ENCODE peak calls at places on chromosomes 13 and 19, in eight cellular contexts. Y, T, U, E, P, G, X and R are unnamed samples.

GRCh38 chr19:11420894-11421606 is 1.9 kb upstream of the RGL3 start:
- DNase-seq in P (no peak), E (no peak), T (no peak), U (no peak), G (no peak), Y (no peak), X (no peak), R (peak; percentile 34)

GRCh38 chr13:26973281-26973680 is 198.3 kb downstream of the USP12 start:
- DNase-seq in U (no peak), G (no peak), Y (no peak), T (no peak), P (no peak), E (no peak), X (no peak), R (no peak)

GRCh38 chr13:94707400-94708021 is 4.8 kb downstream of the SOX21 start:
- DNase-seq in P (no peak), U (peak; percentile 18), G (no peak), Y (peak; percentile 68), X (no peak), E (no peak), T (no peak), R (no peak)

GRCh38 chr13:35923347-35923746 is 207.8 kb downstream of the DCLK1 start:
- DNase-seq in Y (no peak), X (no peak), U (peak; percentile 19), E (no peak), P (no peak), T (no peak), G (no peak), R (no peak)

GRCh38 chr19:8626823-8627222 is 3.6 kb upstream of the NFILZ start:
- DNase-seq in G (no peak), Y (no peak), P (no peak), E (no peak), U (no peak), X (no peak), T (no peak), R (no peak)

GRCh38 chr13:20401586-20401957 is 124.1 kb downstream of the CRYL1 start:
- DNase-seq in X (no peak), T (peak; percentile 39), U (no peak), P (peak; percentile 10), E (no peak), Y (no peak), G (no peak), R (no peak)

GRCh38 chr19:27906081-27906480 is 1306.9 kb downstream of the UQCRFS1 start:
- DNase-seq in E (no peak), P (no peak), G (no peak), X (no peak), Y (no peak), T (no peak), U (no peak), R (no peak)

GRCh38 chr13:75705395-75705794 is 69.3 kb downstream of the LMO7 start:
- DNase-seq in E (no peak), T (no peak), U (peak; percentile 91), G (no peak), Y (no peak), P (no peak), X (no peak), R (no peak)

GRCh38 chr13:18946738-18947137 is 234.9 kb downstream of the TUBA3C start:
- DNase-seq in T (no peak), U (no peak), Y (no peak), E (no peak), X (no peak), P (no peak), G (no peak), R (no peak)

GRCh38 chr19:10193666-10194499 is 870 bp downstream of the DNMT1 start:
- DNase-seq in U (peak; percentile 6), G (no peak), P (no peak), Y (no peak), T (no peak), X (no peak), E (peak; percentile 9), R (no peak)

GRCh38 chr19:14023404-14024235 is 4.3 kb upstream of the RLN3 start:
- DNase-seq in G (no peak), U (peak; percentile 71), P (peak; percentile 58), X (no peak), E (no peak), Y (peak; percentile 81), T (no peak), R (no peak)

GRCh38 chr19:2064788-2065524 is 13.9 kb upstream of the MKNK2 start:
- DNase-seq in G (no peak), X (no peak), U (no peak), P (no peak), T (peak; percentile 88), Y (no peak), E (no peak), R (peak; percentile 88)

GRCh38 chr19:56994251-56995017 is 125.4 kb upstream of the USP29 start:
- DNase-seq in P (no peak), T (no peak), X (no peak), G (peak; percentile 79), U (no peak), E (no peak), Y (no peak), R (no peak)

GRCh38 chr19:45817725-45818301 is 2.7 kb upstream of the RSPH6A start:
- DNase-seq in U (no peak), P (no peak), X (no peak), Y (peak; percentile 58), E (no peak), T (no peak), G (no peak), R (no peak)

GRCh38 chr13:76836311-76836710 is 49.9 kb downstream of the KCTD12 start:
- DNase-seq in X (no peak), T (no peak), E (no peak), G (no peak), P (no peak), Y (no peak), U (no peak), R (no peak)

GRCh38 chr19:36257512-36257876 is 42.6 kb downstream of the ZNF146 start:
- DNase-seq in E (no peak), T (no peak), U (no peak), X (no peak), Y (peak; percentile 85), G (no peak), P (no peak), R (no peak)

DNA sequence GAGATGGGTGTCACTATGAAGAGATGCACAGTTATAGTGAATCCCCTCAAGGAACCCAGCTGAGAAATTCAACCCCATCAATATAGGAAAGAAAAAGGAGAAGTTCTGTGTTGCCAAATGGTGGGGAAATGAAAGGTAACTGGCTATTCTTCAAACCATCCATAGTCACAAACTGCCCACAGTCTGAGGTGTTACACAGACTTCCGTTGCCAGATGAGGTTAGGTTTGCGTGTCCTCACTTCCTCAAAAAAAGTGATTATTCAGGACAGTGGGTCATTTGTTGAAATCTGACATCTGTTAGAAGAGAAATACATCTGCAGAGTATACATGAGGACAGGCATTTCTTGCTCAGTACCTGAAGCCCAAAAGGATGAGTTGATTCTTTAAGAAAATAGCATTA is 9.0 kb downstream of the SIGLEC5 start:
- DNase-seq in T (no peak), X (no peak), P (no peak), U (no peak), G (no peak), Y (no peak), E (no peak), R (no peak)
- TF ChIP-seq EP300 in T (no peak), X (no peak), P (no peak), U (no peak), G (no peak), Y (no peak), E (no peak), R (no peak)

GRCh38 chr13:44007451-44007850 is 127.7 kb downstream of the LACC1 start:
- DNase-seq in P (no peak), U (no peak), T (no peak), G (no peak), E (no peak), Y (no peak), X (no peak), R (no peak)

GRCh38 chr13:44003481-44003880 is 123.8 kb downstream of the LACC1 start:
- DNase-seq in X (no peak), U (no peak), Y (no peak), G (no peak), P (no peak), E (no peak), T (no peak), R (no peak)

GRCh38 chr13:44004881-44005280 is 125.2 kb downstream of the LACC1 start:
- DNase-seq in G (no peak), T (no peak), Y (no peak), P (no peak), U (no peak), E (no peak), X (peak; percentile 21), R (no peak)
- TF ChIP-seq CTCF in G (no peak), T (no peak), Y (no peak), P (no peak), U (no peak), E (no peak), X (no peak), R (no peak)

GRCh38 chr13:98979012-98979411 is 1.1 kb upstream of the DOCK9 start:
- DNase-seq in T (no peak), Y (no peak), P (no peak), U (no peak), E (no peak), X (no peak), G (no peak), R (no peak)
- H3K27ac ChIP-seq in T (peak overlapping the region; percentile 55), Y (peak overlapping the region; percentile 74), P (no peak overlapping the region), U (no peak overlapping the region), E (no peak overlapping the region), X (peak overlapping the region; percentile 61), G (no peak overlapping the region), R (peak overlapping the region; percentile 57)

GRCh38 chr13:21676611-21677021 is 5.7 kb downstream of the FGF9 start:
- DNase-seq in X (no peak), P (peak; percentile 41), E (no peak), T (peak; percentile 62), Y (peak; percentile 11), G (no peak), U (no peak), R (no peak)

GRCh38 chr13:21675095-21676007 is 4.5 kb downstream of the FGF9 start:
- DNase-seq in U (no peak), Y (peak; percentile 36), X (no peak), T (peak; percentile 63), G (no peak), P (peak; percentile 40), E (no peak), R (peak; percentile 58)

GRCh38 chr13:21673592-21674270 is 2.9 kb downstream of the FGF9 start:
- DNase-seq in U (peak; percentile 39), Y (peak; percentile 83), P (peak; percentile 58), T (peak; percentile 61), X (no peak), E (no peak), G (no peak), R (no peak)

GRCh38 chr13:21672811-21673591 is 2.1 kb downstream of the FGF9 start:
- DNase-seq in U (no peak), Y (no peak), G (no peak), E (no peak), T (no peak), P (no peak), X (no peak), R (no peak)

DNA sequence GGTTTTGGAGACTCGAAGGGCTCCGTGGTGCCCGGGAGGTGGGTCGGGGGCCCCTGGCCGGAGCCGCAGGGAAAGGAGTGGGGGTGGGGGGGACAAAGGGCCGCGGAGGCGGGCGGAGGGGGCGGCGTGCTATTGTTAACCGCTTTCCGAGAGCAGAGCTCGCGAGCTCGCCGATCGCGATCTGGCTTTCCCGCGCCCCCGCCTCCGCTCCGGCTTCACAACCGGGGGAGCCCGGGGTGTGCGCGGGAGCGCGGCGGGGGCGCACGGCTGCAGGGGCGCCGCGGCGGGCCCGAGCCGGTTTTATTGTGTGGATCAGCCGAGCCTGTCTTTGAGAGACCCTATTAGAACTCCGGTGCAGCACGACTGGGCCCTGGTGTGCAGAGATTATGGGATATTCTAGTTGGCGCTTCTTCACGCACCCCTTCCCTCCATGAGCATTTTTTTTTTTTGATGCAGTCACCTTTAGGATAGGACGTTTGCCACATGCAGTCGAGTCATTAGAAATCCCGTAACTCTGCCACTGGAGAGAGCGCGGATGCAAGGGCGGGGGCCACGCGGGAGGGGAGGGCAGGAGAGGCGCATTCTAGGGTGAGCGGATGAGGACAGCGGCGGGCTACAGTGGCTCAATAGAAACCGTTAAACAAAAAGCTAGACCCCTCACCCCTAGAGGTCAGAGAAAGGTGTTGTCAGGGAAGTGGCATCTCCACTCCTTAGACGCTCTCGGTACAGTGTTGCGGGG is 3.6 kb downstream of the FGF9 start:
- DNase-seq in X (peak; percentile 89), Y (peak; percentile 42), E (no peak), G (no peak), P (no peak), U (no peak), T (peak; percentile 67), R (no peak)
- TF ChIP-seq EP300 in X (no peak), Y (no peak), E (no peak), G (no peak), P (no peak), U (no peak), T (no peak), R (no peak)